ENCODE peak calls at places on chromosomes 1 and 21, in four cellular contexts. L, M, N and G are unnamed samples.

GRCh38 chr1:208215393-208215792 is 28.8 kb downstream of the PLXNA2 start:
- DNase-seq in L (no peak), M (no peak), N (no peak), G (no peak)

GRCh38 chr1:22362626-22363402 is 88.8 kb upstream of the ZBTB40 start:
- DNase-seq in L (no peak), M (no peak), N (peak), G (no peak)

GRCh38 chr1:51583532-51583931 is 33.4 kb upstream of the OSBPL9 start:
- DNase-seq in L (peak), M (no peak), N (peak), G (no peak)

GRCh38 chr1:115277276-115277675 is 60.8 kb downstream of the NGF start:
- DNase-seq in L (no peak), M (no peak), N (no peak), G (no peak)

GRCh38 chr1:198775606-198776005 is 136.8 kb downstream of the PTPRC start:
- DNase-seq in L (no peak), M (no peak), N (no peak), G (no peak)

GRCh38 chr1:210330279-210330866 is 1.7 kb downstream of the HHAT start:
- DNase-seq in L (no peak), M (no peak), N (peak), G (no peak)

GRCh38 chr1:109789771-109790170 is 26.0 kb upstream of the EPS8L3 start:
- DNase-seq in L (no peak), M (no peak), N (no peak), G (no peak)

GRCh38 chr1:52665173-52666020 is 32.4 kb downstream of the SHISAL2A start:
- DNase-seq in L (no peak), M (no peak), N (no peak), G (no peak)

GRCh38 chr1:92399076-92399475 is 87.6 kb downstream of the GFI1 start:
- DNase-seq in L (no peak), M (no peak), N (no peak), G (peak)

GRCh38 chr1:21534674-21535378 is 25.6 kb downstream of the ALPL start:
- DNase-seq in L (peak), M (peak), N (peak), G (no peak)

GRCh38 chr21:43950936-43951335 is 61.2 kb upstream of the TRAPPC10 start:
- DNase-seq in L (no peak), M (no peak), N (no peak), G (no peak)

GRCh38 chr21:29349702-29350101 is 51.0 kb downstream of the BACH1 start:
- DNase-seq in L (no peak), M (no peak), N (peak), G (no peak)

GRCh38 chr1:227945891-227946623 is 1.7 kb downstream of the WNT9A start:
- DNase-seq in L (peak), M (peak), N (peak), G (no peak)

GRCh38 chr1:221672160-221672762 is 69.6 kb downstream of the DUSP10 start:
- DNase-seq in L (no peak), M (peak), N (peak), G (no peak)

GRCh38 chr1:200409203-200409760 is 554 bp downstream of the ZNF281 start:
- DNase-seq in L (no peak), M (peak), N (peak), G (no peak)

GRCh38 chr1:2384130-2384860 is 7.1 kb downstream of the MORN1 start:
- DNase-seq in L (peak), M (no peak), N (no peak), G (no peak)

GRCh38 chr1:2386636-2387611 is 4.4 kb downstream of the MORN1 start:
- DNase-seq in L (no peak), M (no peak), N (no peak), G (no peak)

GRCh38 chr1:2385606-2386280 is 5.6 kb downstream of the MORN1 start:
- DNase-seq in L (no peak), M (no peak), N (no peak), G (no peak)

GRCh38 chr1:2383576-2383975 is 7.8 kb downstream of the MORN1 start:
- DNase-seq in L (no peak), M (no peak), N (no peak), G (no peak)

GRCh38 chr1:2384941-2385481 is 6.3 kb downstream of the MORN1 start:
- DNase-seq in L (no peak), M (no peak), N (no peak), G (no peak)
- TF ChIP-seq MYC in L (no peak), M (no peak), N (no peak), G (no peak)

DNA sequence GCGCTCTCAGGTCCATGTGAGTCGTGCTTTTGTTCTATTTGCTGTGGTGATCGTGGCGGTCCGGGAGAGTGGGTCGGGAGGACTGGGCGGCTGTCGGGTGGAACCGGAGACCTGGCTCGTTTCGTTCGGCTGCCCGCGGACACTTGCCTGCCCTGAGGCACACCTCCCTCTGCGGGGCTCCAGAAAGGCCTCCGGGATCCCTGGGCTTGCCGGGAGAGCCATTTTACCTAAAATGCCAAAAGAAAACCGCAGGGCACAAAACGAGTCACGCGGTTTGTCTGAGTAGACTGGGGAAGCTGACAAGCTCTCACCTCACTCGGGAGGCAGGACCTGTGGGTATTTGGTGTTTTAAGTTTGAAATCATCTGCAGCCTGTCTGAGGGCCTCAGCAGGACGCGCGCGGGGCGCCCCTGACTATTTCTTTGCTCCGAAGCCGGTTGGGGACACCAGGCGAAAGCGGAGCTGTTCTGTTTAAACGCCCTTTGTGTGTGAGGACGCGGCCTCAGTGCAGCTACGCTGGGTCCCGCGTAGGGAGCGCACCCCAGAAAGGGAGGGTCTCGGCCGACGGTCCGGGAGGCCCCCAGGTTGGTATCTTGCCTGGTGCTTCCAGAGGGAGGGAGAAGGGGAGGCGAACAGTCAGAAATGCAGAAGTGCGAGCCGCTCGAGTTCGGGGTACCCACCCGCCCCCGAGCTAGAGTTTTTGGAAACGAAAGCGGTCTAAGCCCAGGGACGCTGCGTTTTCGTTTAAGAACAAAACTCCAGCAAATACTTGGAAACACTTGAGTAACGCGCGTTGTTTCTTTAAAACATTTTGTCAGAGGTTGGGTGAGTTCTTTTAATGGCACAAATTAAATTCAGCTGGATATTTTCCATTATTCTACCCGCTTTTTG is 996 bp downstream of the LHX8 start:
- DNase-seq in L (no peak), M (peak), N (no peak), G (no peak)
- TF ChIP-seq EZH2 in L (no peak), M (peak), N (no peak), G (peak)

DNA sequence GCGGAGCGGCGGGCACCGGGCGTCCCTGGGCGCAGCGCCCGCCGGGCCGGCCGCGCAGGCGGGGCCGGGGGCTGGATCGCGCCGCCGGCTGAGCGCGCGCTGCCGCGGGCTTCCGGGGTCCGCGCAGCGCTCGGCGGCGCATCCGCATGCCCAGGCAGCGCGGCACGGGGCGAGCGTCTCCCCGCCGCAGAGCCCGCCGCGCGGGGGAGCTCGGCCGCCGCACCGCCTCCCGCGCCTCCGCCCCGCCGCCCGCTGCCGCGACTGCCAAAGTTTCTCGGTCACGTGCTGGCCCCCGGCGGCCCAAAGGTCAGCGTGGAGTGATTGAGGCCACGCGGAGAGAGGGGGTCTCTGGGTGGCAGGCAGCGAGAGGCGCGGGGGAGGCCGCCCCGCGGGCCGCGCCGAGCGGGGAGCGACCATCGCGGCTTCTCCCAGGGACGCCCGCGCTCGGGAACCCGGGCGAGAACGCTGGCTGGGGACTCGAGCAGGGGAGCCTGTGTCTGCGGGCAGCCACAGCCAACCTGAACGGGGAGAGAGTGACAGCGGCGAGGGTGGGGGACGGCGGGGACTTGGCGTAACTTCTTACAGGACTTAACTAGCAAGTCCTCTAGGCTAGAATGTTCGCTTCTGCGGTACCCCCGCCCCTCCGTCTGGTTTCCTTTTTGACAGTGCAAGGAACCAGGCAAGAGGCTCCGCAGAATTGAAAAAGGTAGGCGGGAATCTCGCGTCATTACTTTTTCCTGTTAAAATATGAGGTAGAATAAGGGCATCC is at the start of gene ILDR2:
- DNase-seq in L (no peak), M (peak), N (peak), G (no peak)
- TF ChIP-seq MYC in L (no peak), M (no peak), N (peak), G (no peak)

DNA sequence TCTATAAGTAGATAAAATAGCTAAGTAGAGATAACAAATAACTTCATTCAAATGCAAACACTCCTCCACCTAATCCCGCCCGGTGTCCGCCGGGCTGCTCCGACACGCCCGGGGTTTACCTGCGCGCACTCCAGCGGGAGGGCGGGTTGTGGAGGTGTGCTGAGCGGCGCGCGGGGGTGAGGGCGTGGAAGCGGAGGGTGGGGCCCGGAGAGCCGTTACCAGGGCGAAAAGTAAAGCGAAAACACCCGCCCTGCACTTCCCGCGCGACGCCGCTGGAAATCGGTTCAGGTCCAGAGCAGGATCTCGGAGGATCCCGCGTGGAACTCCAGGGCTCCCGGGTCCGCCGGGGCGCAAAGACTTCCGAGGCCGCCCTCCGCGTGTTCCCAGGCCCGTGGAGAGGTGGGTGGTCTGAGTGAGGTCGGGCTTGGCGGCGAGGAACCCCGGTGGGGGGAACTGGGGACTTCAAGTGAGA is 1.8 kb upstream of the ATF3 start:
- DNase-seq in L (no peak), M (no peak), N (peak), G (no peak)
- TF ChIP-seq EZH2 in L (peak), M (no peak), N (no peak), G (no peak)

GRCh38 chr1:156659994-156660751 is 17.0 kb downstream of the NES start:
- DNase-seq in L (peak), M (peak), N (peak), G (peak)

GRCh38 chr1:156660752-156661112 is 16.5 kb downstream of the NES start:
- DNase-seq in L (no peak), M (peak), N (no peak), G (no peak)

GRCh38 chr1:156662588-156663055 is 14.6 kb downstream of the NES start:
- DNase-seq in L (no peak), M (no peak), N (no peak), G (no peak)

GRCh38 chr1:156663178-156663577 is 14.0 kb downstream of the NES start:
- DNase-seq in L (no peak), M (peak), N (peak), G (no peak)

GRCh38 chr1:156661932-156662587 is 15.1 kb downstream of the NES start:
- DNase-seq in L (peak), M (no peak), N (no peak), G (no peak)
- TF ChIP-seq MYC in L (no peak), M (no peak), N (no peak), G (no peak)

GRCh38 chr1:205639567-205639966 is 7.8 kb upstream of the ELK4 start:
- DNase-seq in L (peak), M (no peak), N (no peak), G (no peak)
- TF ChIP-seq EZH2 in L (no peak), M (no peak), N (no peak), G (no peak)

DNA sequence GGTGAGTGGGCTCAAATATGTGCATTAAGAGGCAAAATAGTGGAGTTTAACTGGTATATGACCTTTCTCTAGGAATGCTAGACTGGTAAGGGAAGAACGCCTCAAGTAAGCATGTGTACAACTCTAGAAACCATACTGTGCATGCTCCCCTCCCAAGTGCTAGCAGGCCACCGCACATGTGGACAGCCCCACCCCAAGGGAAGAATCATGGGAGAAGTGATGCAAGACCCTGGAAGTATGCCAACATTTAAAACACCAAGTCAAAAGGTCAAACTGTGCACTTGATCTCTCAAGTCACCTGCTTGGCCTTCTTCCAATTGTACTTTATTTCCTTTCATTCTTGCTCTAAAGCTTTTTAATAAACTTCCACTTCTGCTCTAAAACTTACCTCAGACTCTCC is 120.4 kb downstream of the WDR3 start:
- DNase-seq in L (no peak), M (no peak), N (peak), G (no peak)
- TF ChIP-seq MYC in L (no peak), M (no peak), N (peak), G (no peak)